ENCODE peak calls at places on chromosomes 11 and 22, in six cellular contexts. One of them, this sample, is unnamed.

GRCh38 chr11:66188580-66188979 is 79.9 kb upstream of the RAB1B start:
- DNase-seq in GM10248: no peak
- DNase-seq in endodermal cell: no peak
- DNase-seq in kidney: no peak
- DNase-seq in transverse colon: no peak
- DNase-seq in epithelial cell of esophagus: peak
- DNase-seq in this sample: peak

GRCh38 chr22:35684270-35684700 is 33.4 kb upstream of the APOL5 start:
- DNase-seq in transverse colon: no peak
- DNase-seq in endodermal cell: peak
- DNase-seq in GM10248: no peak
- DNase-seq in kidney: no peak
- DNase-seq in epithelial cell of esophagus: peak
- DNase-seq in this sample: no peak

GRCh38 chr11:26860411-26860810 is 133.5 kb upstream of the FIBIN start:
- DNase-seq in epithelial cell of esophagus: no peak
- DNase-seq in endodermal cell: no peak
- DNase-seq in GM10248: no peak
- DNase-seq in kidney: no peak
- DNase-seq in transverse colon: no peak
- DNase-seq in this sample: no peak

GRCh38 chr22:47655930-47656329 is 893.5 kb downstream of the TBC1D22A start:
- DNase-seq in GM10248: no peak
- DNase-seq in transverse colon: no peak
- DNase-seq in kidney: no peak
- DNase-seq in epithelial cell of esophagus: no peak
- DNase-seq in endodermal cell: no peak
- DNase-seq in this sample: no peak

GRCh38 chr11:10400856-10401255 is 54.2 kb upstream of the AMPD3 start:
- DNase-seq in transverse colon: no peak
- DNase-seq in endodermal cell: no peak
- DNase-seq in epithelial cell of esophagus: no peak
- DNase-seq in GM10248: no peak
- DNase-seq in kidney: no peak
- DNase-seq in this sample: no peak

GRCh38 chr11:83655996-83656395 is 369.8 kb upstream of the CCDC90B start:
- DNase-seq in endodermal cell: no peak
- DNase-seq in GM10248: no peak
- DNase-seq in transverse colon: no peak
- DNase-seq in kidney: no peak
- DNase-seq in epithelial cell of esophagus: no peak
- DNase-seq in this sample: no peak

GRCh38 chr11:75482931-75483469 is 42.7 kb downstream of the GDPD5 start:
- DNase-seq in transverse colon: no peak
- DNase-seq in kidney: peak
- DNase-seq in GM10248: no peak
- DNase-seq in epithelial cell of esophagus: no peak
- DNase-seq in endodermal cell: no peak
- DNase-seq in this sample: no peak

GRCh38 chr11:113521737-113522517 is 46.7 kb upstream of the DRD2 start:
- DNase-seq in kidney: no peak
- DNase-seq in GM10248: no peak
- DNase-seq in epithelial cell of esophagus: peak
- DNase-seq in endodermal cell: no peak
- DNase-seq in transverse colon: no peak
- DNase-seq in this sample: no peak

GRCh38 chr11:12088047-12088481 is 22.3 kb upstream of the MICAL2 start:
- DNase-seq in endodermal cell: no peak
- DNase-seq in transverse colon: peak
- DNase-seq in GM10248: no peak
- DNase-seq in kidney: no peak
- DNase-seq in epithelial cell of esophagus: peak
- DNase-seq in this sample: peak

GRCh38 chr22:41780714-41781507 is 19.6 kb upstream of the CCDC134 start:
- DNase-seq in epithelial cell of esophagus: peak
- DNase-seq in transverse colon: peak
- DNase-seq in kidney: peak
- DNase-seq in endodermal cell: peak
- DNase-seq in GM10248: peak
- DNase-seq in this sample: peak

GRCh38 chr22:41001722-41002122 is 50.5 kb downstream of the RBX1 start:
- DNase-seq in GM10248: no peak
- DNase-seq in epithelial cell of esophagus: peak
- DNase-seq in kidney: no peak
- DNase-seq in transverse colon: no peak
- DNase-seq in endodermal cell: no peak
- DNase-seq in this sample: no peak

GRCh38 chr22:33126881-33127280 is 68.7 kb upstream of the SYN3 start:
- DNase-seq in epithelial cell of esophagus: peak
- DNase-seq in GM10248: no peak
- DNase-seq in kidney: no peak
- DNase-seq in transverse colon: no peak
- DNase-seq in endodermal cell: peak
- DNase-seq in this sample: no peak

GRCh38 chr11:62611705-62612365 is 740 bp downstream of the EML3 start:
- DNase-seq in GM10248: peak
- DNase-seq in transverse colon: peak
- DNase-seq in epithelial cell of esophagus: peak
- DNase-seq in kidney: peak
- DNase-seq in endodermal cell: peak
- DNase-seq in this sample: peak

GRCh38 chr11:75436806-75437205 is 3.8 kb upstream of the KLHL35 start:
- DNase-seq in GM10248: no peak
- DNase-seq in epithelial cell of esophagus: no peak
- DNase-seq in transverse colon: no peak
- DNase-seq in endodermal cell: no peak
- DNase-seq in kidney: no peak
- DNase-seq in this sample: no peak

GRCh38 chr11:60872124-60872951 is 5.0 kb downstream of the ZP1 start:
- DNase-seq in endodermal cell: no peak
- DNase-seq in GM10248: no peak
- DNase-seq in transverse colon: peak
- DNase-seq in kidney: no peak
- DNase-seq in epithelial cell of esophagus: peak
- DNase-seq in this sample: no peak

GRCh38 chr22:29470159-29470855 is 9.7 kb upstream of the NEFH start:
- DNase-seq in GM10248: peak
- DNase-seq in transverse colon: peak
- DNase-seq in epithelial cell of esophagus: peak
- DNase-seq in kidney: peak
- DNase-seq in endodermal cell: peak
- DNase-seq in this sample: peak
- TF ChIP-seq CTCF in GM10248: peak
- TF ChIP-seq CTCF in transverse colon: peak
- TF ChIP-seq CTCF in epithelial cell of esophagus: peak
- TF ChIP-seq CTCF in kidney: peak
- TF ChIP-seq CTCF in endodermal cell: peak
- TF ChIP-seq CTCF in this sample: peak

DNA sequence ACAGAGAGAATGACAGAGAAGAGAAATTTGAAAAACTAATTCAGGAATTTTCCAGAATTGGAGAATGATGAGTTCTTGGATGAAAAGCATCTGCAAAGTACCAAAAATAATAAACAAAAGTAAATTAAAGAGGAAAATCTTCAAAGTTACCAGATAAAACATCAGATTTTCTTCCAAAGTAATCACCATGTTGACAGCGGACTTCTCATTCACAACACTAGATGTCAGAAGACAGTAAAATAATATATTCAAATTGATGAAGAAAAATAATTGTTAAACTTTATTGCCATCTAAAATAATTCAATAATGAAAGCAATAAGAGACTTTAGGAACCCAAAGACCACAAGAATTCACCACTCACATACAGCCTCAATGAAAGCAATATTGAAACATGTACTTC is 355.2 kb downstream of the DYNC2H1 start:
- DNase-seq in transverse colon: no peak
- DNase-seq in epithelial cell of esophagus: no peak
- DNase-seq in GM10248: no peak
- DNase-seq in endodermal cell: no peak
- DNase-seq in kidney: no peak
- DNase-seq in this sample: no peak
- TF ChIP-seq CTCF in transverse colon: no peak
- TF ChIP-seq CTCF in epithelial cell of esophagus: peak
- TF ChIP-seq CTCF in GM10248: no peak
- TF ChIP-seq CTCF in endodermal cell: no peak
- TF ChIP-seq CTCF in kidney: no peak
- TF ChIP-seq CTCF in this sample: no peak

GRCh38 chr22:19717181-19717580 is 2.9 kb downstream of the SEPTIN5 start:
- DNase-seq in epithelial cell of esophagus: no peak
- DNase-seq in GM10248: no peak
- DNase-seq in kidney: no peak
- DNase-seq in endodermal cell: no peak
- DNase-seq in transverse colon: no peak
- DNase-seq in this sample: no peak

GRCh38 chr22:19719488-19720021 is 3.8 kb upstream of the GP1BB start:
- DNase-seq in endodermal cell: no peak
- DNase-seq in transverse colon: no peak
- DNase-seq in kidney: no peak
- DNase-seq in epithelial cell of esophagus: no peak
- DNase-seq in GM10248: no peak
- DNase-seq in this sample: no peak

GRCh38 chr22:19719055-19719482 is 4.3 kb upstream of the GP1BB start:
- DNase-seq in transverse colon: no peak
- DNase-seq in epithelial cell of esophagus: no peak
- DNase-seq in endodermal cell: no peak
- DNase-seq in kidney: no peak
- DNase-seq in GM10248: no peak
- DNase-seq in this sample: peak

GRCh38 chr22:19717691-19718254 is 3.5 kb downstream of the SEPTIN5 start:
- DNase-seq in GM10248: peak
- DNase-seq in endodermal cell: peak
- DNase-seq in epithelial cell of esophagus: peak
- DNase-seq in transverse colon: peak
- DNase-seq in kidney: peak
- DNase-seq in this sample: peak

DNA sequence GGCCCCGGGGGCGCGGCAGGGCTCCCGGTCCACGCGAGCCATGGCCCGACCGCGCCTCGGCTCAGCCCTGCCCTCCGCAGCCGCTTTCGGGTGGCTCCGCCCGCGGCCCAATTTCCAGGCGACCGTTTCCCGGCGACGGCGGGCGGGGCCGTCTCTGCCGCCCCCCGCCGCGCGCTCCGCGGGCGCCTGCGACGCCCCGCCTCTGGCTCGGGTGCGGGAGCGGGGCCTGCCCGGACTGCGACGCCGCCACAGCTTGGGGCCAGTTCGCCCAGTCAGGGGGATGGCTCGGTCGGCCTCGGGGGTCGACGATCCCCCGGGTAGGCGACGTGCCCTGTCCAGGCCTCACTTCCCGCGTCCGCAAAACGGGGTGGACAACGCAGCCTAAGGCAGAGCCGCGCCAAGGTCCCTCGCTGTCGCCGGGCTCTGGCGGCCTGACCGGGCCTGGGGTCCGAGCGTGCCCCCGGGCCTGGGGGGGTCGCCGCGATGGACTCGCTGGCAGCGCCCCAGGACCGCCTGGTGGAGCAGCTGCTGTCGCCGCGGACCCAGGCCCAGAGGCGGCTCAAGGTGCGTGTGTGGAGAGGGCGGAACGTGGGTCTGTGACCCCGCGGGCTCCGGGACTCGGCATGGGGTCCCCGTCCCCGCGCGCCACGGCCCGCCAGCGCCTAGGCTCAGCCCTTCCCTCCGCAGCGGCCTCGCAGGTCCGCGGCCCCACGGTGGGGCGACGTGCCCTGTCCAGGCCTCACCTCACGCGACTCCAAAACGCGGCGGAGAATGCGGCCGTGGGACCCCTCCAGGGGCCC is 4.2 kb downstream of the SEPTIN5 start:
- DNase-seq in epithelial cell of esophagus: no peak
- DNase-seq in endodermal cell: no peak
- DNase-seq in kidney: no peak
- DNase-seq in transverse colon: no peak
- DNase-seq in GM10248: no peak
- DNase-seq in this sample: no peak
- TF ChIP-seq CTCF in epithelial cell of esophagus: no peak
- TF ChIP-seq CTCF in endodermal cell: no peak
- TF ChIP-seq CTCF in kidney: no peak
- TF ChIP-seq CTCF in transverse colon: peak
- TF ChIP-seq CTCF in GM10248: no peak
- TF ChIP-seq CTCF in this sample: peak

GRCh38 chr11:2088746-2089535 is 50.2 kb downstream of the IGF2 start:
- DNase-seq in transverse colon: no peak
- DNase-seq in epithelial cell of esophagus: no peak
- DNase-seq in kidney: no peak
- DNase-seq in endodermal cell: peak
- DNase-seq in GM10248: peak
- DNase-seq in this sample: peak
- TF ChIP-seq CTCF in transverse colon: no peak
- TF ChIP-seq CTCF in epithelial cell of esophagus: peak
- TF ChIP-seq CTCF in kidney: no peak
- TF ChIP-seq CTCF in endodermal cell: peak
- TF ChIP-seq CTCF in GM10248: no peak
- TF ChIP-seq CTCF in this sample: peak

GRCh38 chr22:44988671-44989070 is 21.1 kb downstream of the PHF21B start:
- DNase-seq in epithelial cell of esophagus: no peak
- DNase-seq in GM10248: no peak
- DNase-seq in endodermal cell: no peak
- DNase-seq in kidney: no peak
- DNase-seq in transverse colon: no peak
- DNase-seq in this sample: peak
- TF ChIP-seq CTCF in epithelial cell of esophagus: no peak
- TF ChIP-seq CTCF in GM10248: no peak
- TF ChIP-seq CTCF in endodermal cell: peak
- TF ChIP-seq CTCF in kidney: no peak
- TF ChIP-seq CTCF in transverse colon: no peak
- TF ChIP-seq CTCF in this sample: no peak

GRCh38 chr11:44327730-44328691 is 18.1 kb upstream of the ALX4 start:
- DNase-seq in epithelial cell of esophagus: no peak
- DNase-seq in endodermal cell: no peak
- DNase-seq in kidney: peak
- DNase-seq in transverse colon: no peak
- DNase-seq in GM10248: no peak
- DNase-seq in this sample: no peak
- TF ChIP-seq CTCF in epithelial cell of esophagus: no peak
- TF ChIP-seq CTCF in endodermal cell: peak
- TF ChIP-seq CTCF in kidney: no peak
- TF ChIP-seq CTCF in transverse colon: no peak
- TF ChIP-seq CTCF in GM10248: no peak
- TF ChIP-seq CTCF in this sample: no peak

GRCh38 chr11:13462311-13462927 is 603 bp downstream of the BTBD10 start:
- DNase-seq in transverse colon: peak
- DNase-seq in endodermal cell: peak
- DNase-seq in GM10248: peak
- DNase-seq in epithelial cell of esophagus: peak
- DNase-seq in kidney: no peak
- DNase-seq in this sample: peak
- TF ChIP-seq CTCF in transverse colon: peak
- TF ChIP-seq CTCF in endodermal cell: no peak
- TF ChIP-seq CTCF in GM10248: no peak
- TF ChIP-seq CTCF in epithelial cell of esophagus: no peak
- TF ChIP-seq CTCF in kidney: no peak
- TF ChIP-seq CTCF in this sample: no peak

GRCh38 chr11:103671143-103671651 is 365.2 kb upstream of the DDI1 start:
- DNase-seq in epithelial cell of esophagus: no peak
- DNase-seq in endodermal cell: no peak
- DNase-seq in transverse colon: no peak
- DNase-seq in GM10248: no peak
- DNase-seq in kidney: no peak
- DNase-seq in this sample: no peak
- TF ChIP-seq CTCF in epithelial cell of esophagus: peak
- TF ChIP-seq CTCF in endodermal cell: peak
- TF ChIP-seq CTCF in transverse colon: no peak
- TF ChIP-seq CTCF in GM10248: no peak
- TF ChIP-seq CTCF in kidney: no peak
- TF ChIP-seq CTCF in this sample: no peak